ENCODE peak calls at places on chromosome 1, in seven cellular contexts. K is HCT116, M is SK-N-SH, Y is GM12878, N is K562, B is HepG2, Q is H1. L is an unnamed sample.

GRCh38 chr1:210237514-210237913 is 4.9 kb downstream of the SERTAD4 start:
- DNase-seq in K (no peak), M (no peak), Y (no peak), N (no peak), B (no peak), Q (no peak), L (no peak)

GRCh38 chr1:234849824-234850223 is 239.8 kb upstream of the IRF2BP2 start:
- DNase-seq in K (no peak), M (no peak), Y (no peak), N (no peak), B (no peak), Q (no peak), L (no peak)

GRCh38 chr1:98181041-98181764 is 260.4 kb upstream of the DPYD start:
- DNase-seq in K (no peak), M (no peak), Y (no peak), N (no peak), B (no peak), Q (no peak), L (no peak)

GRCh38 chr1:95069711-95070093 is 3.0 kb downstream of the ALG14 start:
- DNase-seq in K (no peak), M (no peak), Y (no peak), N (no peak), B (no peak), Q (no peak), L (no peak)

GRCh38 chr1:30331415-30332065 is 391.8 kb downstream of the MATN1 start:
- DNase-seq in K (no peak), M (no peak), Y (no peak), N (no peak), B (no peak), Q (no peak), L (no peak)

GRCh38 chr1:10819198-10819901 is 22.9 kb upstream of the CASZ1 start:
- DNase-seq in K (no peak), M (no peak), Y (no peak), N (no peak), B (no peak), Q (no peak), L (no peak)

GRCh38 chr1:96559181-96559580 is 162.4 kb upstream of the PTBP2 start:
- DNase-seq in K (no peak), M (no peak), Y (no peak), N (no peak), B (no peak), Q (no peak), L (no peak)

GRCh38 chr1:20139776-20140612 is 871 bp downstream of the PLA2G2F start:
- DNase-seq in K (no peak), M (no peak), Y (no peak), N (no peak), B (no peak), Q (no peak), L (no peak)

GRCh38 chr1:203593723-203594122 is 32.9 kb upstream of the ATP2B4 start:
- DNase-seq in K (peak), M (no peak), Y (no peak), N (peak), B (no peak), Q (no peak), L (no peak)

GRCh38 chr1:196873385-196873784 is 14.5 kb upstream of the CFHR4 start:
- DNase-seq in K (no peak), M (no peak), Y (no peak), N (no peak), B (no peak), Q (no peak), L (no peak)
- TF ChIP-seq YY1 in K (no peak), M (no peak), Y (no peak), N (no peak), B (no peak), Q (no peak), L (no peak)

GRCh38 chr1:27152829-27153548 is 1.9 kb downstream of the SLC9A1 start:
- DNase-seq in K (no peak), M (no peak), Y (no peak), N (no peak), B (no peak), Q (no peak), L (no peak)

GRCh38 chr1:27154991-27155781 is at the start of gene SLC9A1:
- DNase-seq in K (peak), M (peak), Y (peak), N (peak), B (peak), Q (peak), L (peak)

GRCh38 chr1:27154469-27154990 is 395 bp downstream of the SLC9A1 start:
- DNase-seq in K (no peak), M (no peak), Y (no peak), N (no peak), B (no peak), Q (no peak), L (no peak)

GRCh38 chr1:27153549-27153886 is 1.4 kb downstream of the SLC9A1 start:
- DNase-seq in K (no peak), M (no peak), Y (no peak), N (peak), B (no peak), Q (no peak), L (no peak)

DNA sequence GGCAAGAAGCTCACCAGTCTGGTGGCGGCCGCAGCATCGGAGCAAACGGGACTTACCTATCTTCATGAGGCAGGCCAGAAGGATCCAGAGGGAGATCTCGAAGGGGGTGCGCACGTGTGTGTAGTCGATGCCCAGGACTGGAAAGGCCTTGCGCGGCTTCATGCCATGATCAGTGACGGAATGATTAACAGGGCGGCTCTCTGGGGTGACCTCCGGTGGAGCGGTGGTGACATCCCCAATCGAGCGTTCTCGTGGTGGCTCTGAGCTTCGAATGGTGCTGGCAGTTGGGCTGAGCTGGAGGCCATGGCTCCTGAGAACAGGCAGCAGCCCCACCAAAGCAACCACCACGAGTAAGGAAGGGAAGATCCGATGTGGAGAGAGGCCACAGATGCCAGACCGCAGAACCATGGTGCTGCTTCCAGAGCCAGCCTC is 982 bp downstream of the SLC9A1 start:
- DNase-seq in K (no peak), M (no peak), Y (no peak), N (peak), B (no peak), Q (no peak), L (no peak)
- H3K4me3 ChIP-seq in K (peak), M (peak), Y (peak), N (peak), B (peak), Q (peak), L (peak)

GRCh38 chr1:19128965-19129514 is 81.0 kb downstream of the UBR4 start:
- DNase-seq in K (no peak), M (no peak), Y (no peak), N (no peak), B (no peak), Q (no peak), L (no peak)
- TF ChIP-seq YY1 in K (no peak), M (no peak), Y (no peak), N (no peak), B (no peak), Q (no peak), L (no peak)

DNA sequence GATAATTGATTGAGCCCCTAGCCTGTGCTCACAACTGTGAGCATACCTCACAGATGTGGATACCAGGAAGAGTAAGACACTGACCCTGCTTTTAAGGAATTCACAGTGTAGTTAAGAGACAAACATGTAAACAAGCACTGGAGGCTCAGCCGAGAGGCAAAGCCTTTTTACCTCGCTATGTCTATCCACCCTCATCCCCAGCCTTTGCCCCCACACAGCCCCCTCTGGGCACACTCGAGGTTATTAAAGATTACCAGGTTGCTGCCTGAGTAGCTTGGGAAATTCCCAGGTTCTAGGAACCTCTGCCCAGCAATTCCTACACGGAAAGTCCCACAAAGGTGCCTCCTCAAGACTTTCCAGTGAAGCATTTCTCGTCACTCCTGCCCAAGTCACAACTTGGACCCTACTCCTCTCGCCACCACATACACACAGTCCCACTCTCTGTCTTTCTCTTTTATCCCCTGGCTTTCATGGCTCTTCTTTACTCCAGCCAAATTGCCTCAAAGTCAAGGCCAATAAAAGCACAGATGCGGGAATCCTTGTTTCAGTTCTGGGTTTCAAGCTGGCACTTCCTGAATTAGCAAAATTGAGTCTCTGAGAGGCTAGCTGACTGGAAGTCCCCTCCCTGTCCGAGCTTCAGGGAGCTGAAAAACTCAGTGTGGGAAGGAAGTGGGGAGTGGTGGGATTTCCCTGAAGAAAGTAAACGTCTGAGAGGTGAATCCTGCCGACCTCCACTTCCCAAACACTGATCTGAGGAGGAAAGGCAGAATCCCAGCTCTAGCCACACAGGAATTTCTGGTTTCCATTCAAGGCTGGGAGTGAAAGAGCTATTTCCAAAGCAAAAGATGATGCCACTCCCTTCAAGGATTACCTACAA is 7.6 kb downstream of the DENND2D start:
- DNase-seq in K (no peak), M (no peak), Y (no peak), N (no peak), B (no peak), Q (no peak), L (no peak)
- H3K4me3 ChIP-seq in K (no peak), M (no peak), Y (peak), N (no peak), B (no peak), Q (no peak), L (no peak)

DNA sequence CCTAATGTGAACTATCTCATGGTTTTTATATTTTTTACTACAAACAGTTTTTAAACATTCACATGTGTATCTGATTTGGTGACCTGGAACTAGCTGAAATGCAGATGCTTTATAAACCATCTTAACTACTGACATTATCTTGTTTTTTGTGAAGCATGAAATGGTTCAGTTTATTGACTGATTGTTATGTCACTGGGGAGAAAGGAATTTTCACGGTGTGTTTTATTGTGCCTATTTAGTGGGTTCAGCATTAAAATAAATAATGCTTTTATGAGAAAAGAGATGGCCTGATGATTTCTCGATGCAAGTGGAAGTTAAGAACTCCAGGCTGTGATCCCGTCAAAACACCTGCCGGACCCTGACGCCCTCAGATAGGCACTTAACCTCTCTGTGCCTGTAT is 79.9 kb upstream of the KIF26B start:
- DNase-seq in K (no peak), M (no peak), Y (no peak), N (no peak), B (no peak), Q (no peak), L (no peak)
- TF ChIP-seq YY1 in K (no peak), M (no peak), Y (no peak), N (no peak), B (no peak), Q (no peak), L (no peak)

GRCh38 chr1:112702420-112703261 is 4.3 kb downstream of the RHOC start:
- DNase-seq in K (no peak), M (no peak), Y (no peak), N (no peak), B (no peak), Q (no peak), L (no peak)

GRCh38 chr1:112699425-112700144 is 7.3 kb downstream of the RHOC start:
- DNase-seq in K (no peak), M (no peak), Y (no peak), N (no peak), B (no peak), Q (no peak), L (no peak)

GRCh38 chr1:112702067-112702395 is 4.9 kb downstream of the RHOC start:
- DNase-seq in K (no peak), M (no peak), Y (no peak), N (no peak), B (no peak), Q (no peak), L (no peak)

GRCh38 chr1:112700290-112701226 is 6.4 kb downstream of the RHOC start:
- DNase-seq in K (peak), M (peak), Y (peak), N (peak), B (peak), Q (peak), L (peak)

DNA sequence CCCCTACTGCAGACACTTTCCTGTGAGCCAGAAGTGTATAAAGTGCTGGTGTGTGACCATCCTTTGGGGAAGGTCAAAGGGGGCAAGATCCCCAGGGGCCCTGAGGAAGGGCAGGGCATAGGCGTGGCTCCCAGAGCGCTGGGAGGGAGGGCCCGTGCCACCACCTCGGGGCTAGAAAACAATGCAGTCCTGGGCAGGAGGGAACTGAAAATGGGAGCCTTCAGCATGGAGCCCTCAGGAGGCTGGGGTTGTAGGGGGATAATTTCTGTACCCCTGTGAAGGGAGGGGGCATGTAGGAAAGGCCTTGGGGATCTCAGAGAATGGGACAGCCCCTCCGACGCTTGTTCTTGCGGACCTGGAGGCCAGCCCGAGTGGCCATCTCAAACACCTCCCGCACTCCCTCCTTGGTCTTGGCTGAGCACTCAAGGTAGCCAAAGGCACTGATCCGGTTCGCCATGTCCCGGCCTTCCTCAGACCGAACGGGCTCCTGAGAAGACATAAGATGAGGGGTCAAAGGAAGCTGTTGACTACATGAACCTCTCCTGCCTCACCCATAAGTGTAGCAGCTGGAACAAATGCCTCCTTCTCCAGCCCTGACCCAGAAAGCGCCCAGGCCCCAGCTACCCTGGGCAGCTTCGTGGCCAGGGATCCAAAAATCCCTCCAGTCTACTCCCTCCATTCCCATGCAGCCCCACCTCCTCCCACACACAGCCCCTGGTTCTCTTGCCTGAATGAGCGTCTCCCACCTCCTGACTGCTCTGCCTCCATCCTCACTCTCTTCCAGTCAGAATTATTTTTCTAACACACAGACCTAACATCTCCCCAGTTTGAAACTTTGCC is 5.5 kb downstream of the RHOC start:
- DNase-seq in K (no peak), M (no peak), Y (no peak), N (no peak), B (no peak), Q (no peak), L (no peak)
- H3K4me3 ChIP-seq in K (peak), M (peak), Y (no peak), N (no peak), B (no peak), Q (no peak), L (no peak)

GRCh38 chr1:85223334-85223733 is 22.5 kb upstream of the SYDE2 start:
- DNase-seq in K (no peak), M (no peak), Y (no peak), N (no peak), B (no peak), Q (no peak), L (no peak)

GRCh38 chr1:85229574-85230097 is 28.8 kb upstream of the SYDE2 start:
- DNase-seq in K (peak), M (no peak), Y (no peak), N (no peak), B (peak), Q (no peak), L (no peak)

GRCh38 chr1:85228952-85229351 is 28.1 kb upstream of the SYDE2 start:
- DNase-seq in K (no peak), M (no peak), Y (no peak), N (no peak), B (no peak), Q (no peak), L (no peak)

GRCh38 chr1:85224734-85225623 is 24.2 kb upstream of the SYDE2 start:
- DNase-seq in K (no peak), M (no peak), Y (no peak), N (peak), B (no peak), Q (peak), L (no peak)

DNA sequence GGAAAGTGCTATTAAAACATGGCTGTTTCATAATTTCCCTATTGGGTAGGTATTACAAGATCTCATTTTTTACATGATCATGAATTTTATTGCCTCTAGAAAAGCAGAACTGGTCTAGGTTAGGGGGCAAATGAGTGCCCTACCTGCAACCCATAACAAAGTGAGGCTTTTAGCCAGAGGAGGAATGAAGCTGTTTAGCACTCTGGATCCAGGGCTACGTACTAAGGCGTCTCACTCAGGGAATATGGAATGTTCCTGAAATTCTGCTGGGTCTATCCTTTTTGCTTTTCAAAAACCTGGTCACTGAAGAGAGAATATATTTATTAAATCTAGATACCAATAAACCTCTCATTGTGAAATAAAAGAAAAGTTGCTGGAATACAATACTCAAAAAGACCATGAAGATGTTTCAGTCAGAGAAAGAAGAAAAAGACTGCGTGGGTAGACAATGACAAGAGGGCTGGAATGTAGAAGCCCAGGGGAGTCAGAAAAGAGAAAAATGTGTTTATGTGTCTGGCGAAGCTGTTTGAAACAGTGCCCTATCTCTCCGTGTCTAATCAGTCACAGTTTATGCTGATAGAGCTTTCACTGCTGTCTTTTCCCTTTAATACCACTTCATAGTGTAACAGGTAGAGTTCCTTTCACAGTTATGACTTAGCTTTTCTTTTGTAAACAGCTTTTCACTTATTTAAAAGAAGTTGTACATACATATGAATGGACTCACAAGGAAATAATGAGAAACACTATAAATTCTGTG is 25.0 kb upstream of the SYDE2 start:
- DNase-seq in K (no peak), M (no peak), Y (no peak), N (peak), B (no peak), Q (no peak), L (no peak)
- TF ChIP-seq YY1 in K (no peak), M (no peak), Y (no peak), N (no peak), B (no peak), Q (no peak), L (no peak)